ENCODE peak calls at places on chromosome 18, in five cellular contexts. D is AG04450, A is WERI-Rb-1, U is Peyer's patch, O is pancreas. J is an unnamed sample.

GRCh38 chr18:9684901-9685738 is 23.0 kb upstream of the RAB31 start:
- DNase-seq in U (no peak), D (no peak), O (no peak), A (no peak), J (no peak)

GRCh38 chr18:21100141-21100540 is 11.5 kb downstream of the ROCK1 start:
- DNase-seq in A (no peak), U (no peak), D (no peak), O (no peak), J (no peak)

GRCh38 chr18:61127714-61128485 is 205.3 kb upstream of the CDH20 start:
- DNase-seq in U (no peak), O (no peak), D (no peak), A (no peak), J (no peak)

GRCh38 chr18:70431203-70431624 is 142.4 kb downstream of the SOCS6 start:
- DNase-seq in A (no peak), O (no peak), D (peak), U (no peak), J (no peak)

GRCh38 chr18:29501952-29502351 is 1325.0 kb upstream of the CDH2 start:
- DNase-seq in A (no peak), U (no peak), D (peak), O (no peak), J (no peak)

GRCh38 chr18:39600894-39601293 is 2035.3 kb upstream of the CELF4 start:
- DNase-seq in O (no peak), D (no peak), U (no peak), A (no peak), J (no peak)

GRCh38 chr18:46278481-46279465 is 174.6 kb downstream of the HAUS1 start:
- DNase-seq in U (no peak), O (no peak), A (no peak), D (peak), J (no peak)

GRCh38 chr18:71036783-71037182 is 747.9 kb downstream of the SOCS6 start:
- DNase-seq in O (no peak), A (no peak), D (peak), U (no peak), J (no peak)

GRCh38 chr18:24850532-24850931 is 390.1 kb downstream of the HRH4 start:
- DNase-seq in A (no peak), O (no peak), D (no peak), U (no peak), J (no peak)

GRCh38 chr18:23943104-23943503 is 71.5 kb upstream of the TTC39C start:
- DNase-seq in O (no peak), A (no peak), U (no peak), D (no peak), J (no peak)

GRCh38 chr18:56702946-56703345 is 51.8 kb downstream of the WDR7 start:
- DNase-seq in D (no peak), O (peak), A (peak), U (no peak), J (no peak)

GRCh38 chr18:2534906-2535305 is 36.4 kb downstream of the METTL4 start:
- DNase-seq in A (no peak), D (no peak), U (no peak), O (no peak), J (no peak)

GRCh38 chr18:23662309-23663263 is at the start of gene ANKRD29:
- DNase-seq in U (peak), A (peak), D (no peak), O (peak), J (peak)

GRCh38 chr18:55863876-55864275 is 275.9 kb upstream of the TCF4 start:
- DNase-seq in O (no peak), A (no peak), D (no peak), U (no peak), J (no peak)

GRCh38 chr18:24491882-24492281 is 31.4 kb downstream of the HRH4 start:
- DNase-seq in D (no peak), A (no peak), U (no peak), O (no peak), J (no peak)

GRCh38 chr18:12686100-12686499 is 16.4 kb downstream of the CEP76 start:
- DNase-seq in U (no peak), D (no peak), O (no peak), A (peak), J (no peak)

GRCh38 chr18:70892381-70892780 is 603.5 kb downstream of the SOCS6 start:
- DNase-seq in D (no peak), A (no peak), O (no peak), U (no peak), J (no peak)

GRCh38 chr18:35089382-35089781 is 48.2 kb downstream of the MAPRE2 start:
- DNase-seq in A (no peak), D (no peak), U (no peak), O (no peak), J (no peak)

GRCh38 chr18:45049548-45050307 is 369.0 kb downstream of the SETBP1 start:
- DNase-seq in U (no peak), D (no peak), A (no peak), O (no peak), J (no peak)

GRCh38 chr18:73688851-73689659 is 458.6 kb downstream of the FBXO15 start:
- DNase-seq in A (no peak), U (no peak), D (peak), O (no peak), J (no peak)

DNA sequence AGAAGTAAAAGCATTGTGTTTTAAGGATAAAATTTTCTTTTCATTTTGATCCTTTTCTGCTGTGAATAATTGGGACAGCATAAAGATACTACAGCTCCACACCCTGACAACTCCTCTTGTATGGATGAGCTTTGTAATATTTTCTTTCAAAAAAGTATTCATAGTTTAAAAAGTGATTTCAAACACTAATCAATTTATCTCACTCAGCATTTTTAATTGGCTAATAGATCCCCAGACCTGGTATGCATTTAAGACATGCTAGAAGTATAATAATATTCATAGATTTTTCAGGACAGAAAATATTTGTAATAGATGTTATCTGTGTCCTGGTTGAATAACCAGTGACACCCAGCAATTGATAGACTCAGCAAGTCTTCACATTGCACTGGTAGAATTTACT is 510.7 kb downstream of the RIT2 start:
- DNase-seq in D (no peak), O (no peak), A (no peak), U (no peak), J (no peak)
- TF ChIP-seq CTCF in D (no peak), O (no peak), A (no peak), U (no peak), J (no peak)

GRCh38 chr18:32454667-32455066 is 16.0 kb downstream of the GAREM1 start:
- DNase-seq in A (no peak), U (no peak), D (no peak), O (no peak), J (no peak)
- TF ChIP-seq CTCF in A (no peak), U (no peak), D (no peak), O (no peak), J (no peak)

GRCh38 chr18:79067611-79068010 is 1.6 kb upstream of the ATP9B start:
- DNase-seq in O (no peak), D (no peak), A (no peak), U (no peak), J (no peak)

GRCh38 chr18:79069792-79070151 is 578 bp downstream of the ATP9B start:
- DNase-seq in O (no peak), D (no peak), U (no peak), A (no peak), J (no peak)

GRCh38 chr18:79068299-79068945 is 772 bp upstream of the ATP9B start:
- DNase-seq in D (no peak), U (no peak), O (no peak), A (no peak), J (peak)

GRCh38 chr18:79070486-79070885 is 1.3 kb downstream of the ATP9B start:
- DNase-seq in D (no peak), O (no peak), A (no peak), U (no peak), J (no peak)

DNA sequence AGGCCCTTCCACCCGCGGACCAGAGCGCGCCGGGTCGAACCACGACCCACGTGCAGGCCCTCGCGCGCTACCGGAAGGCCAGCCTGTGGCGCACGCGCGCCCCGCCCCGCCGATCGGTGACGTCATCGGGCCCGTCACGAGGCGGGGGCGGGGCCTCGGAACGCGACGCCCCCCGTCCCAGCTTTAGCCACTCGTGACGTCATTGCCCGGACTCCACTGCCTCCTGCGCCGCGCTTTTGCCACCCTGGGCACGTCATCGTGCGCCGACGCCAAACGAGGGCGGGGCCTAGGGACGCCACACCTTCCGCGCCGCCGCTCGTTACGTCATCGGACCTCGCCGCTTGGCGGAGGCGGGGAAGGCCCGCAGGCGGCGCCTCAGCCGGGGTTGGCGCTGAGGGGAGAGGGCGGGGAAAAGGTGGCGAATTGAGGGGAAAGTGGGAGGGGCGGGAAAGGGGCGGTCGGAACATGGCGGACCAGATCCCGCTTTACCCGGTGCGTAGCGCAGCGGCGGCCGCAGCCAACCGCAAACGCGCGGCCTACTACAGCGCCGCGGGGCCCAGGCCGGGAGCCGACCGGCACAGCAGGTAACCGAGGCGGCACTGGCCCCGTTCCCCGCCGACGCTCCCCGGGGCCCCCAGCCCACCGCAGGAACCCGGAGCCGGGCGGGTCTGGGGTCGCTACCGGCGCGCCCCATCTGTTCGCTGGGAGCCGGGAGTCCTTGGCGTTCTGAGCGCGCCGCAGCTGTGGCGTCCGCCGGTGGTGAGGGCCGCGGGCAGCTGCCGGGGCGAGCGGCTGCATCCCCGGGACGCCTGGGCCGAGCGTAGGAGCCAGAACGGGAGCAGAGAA is at the start of gene ATP9B:
- DNase-seq in U (peak), A (peak), D (peak), O (peak), J (peak)
- TF ChIP-seq CTCF in U (no peak), A (no peak), D (no peak), O (no peak), J (no peak)

GRCh38 chr18:6874316-6874715 is 144.8 kb downstream of the ARHGAP28 start:
- DNase-seq in D (no peak), O (no peak), U (no peak), A (no peak), J (no peak)
- TF ChIP-seq CTCF in D (no peak), O (no peak), U (no peak), A (no peak), J (no peak)

DNA sequence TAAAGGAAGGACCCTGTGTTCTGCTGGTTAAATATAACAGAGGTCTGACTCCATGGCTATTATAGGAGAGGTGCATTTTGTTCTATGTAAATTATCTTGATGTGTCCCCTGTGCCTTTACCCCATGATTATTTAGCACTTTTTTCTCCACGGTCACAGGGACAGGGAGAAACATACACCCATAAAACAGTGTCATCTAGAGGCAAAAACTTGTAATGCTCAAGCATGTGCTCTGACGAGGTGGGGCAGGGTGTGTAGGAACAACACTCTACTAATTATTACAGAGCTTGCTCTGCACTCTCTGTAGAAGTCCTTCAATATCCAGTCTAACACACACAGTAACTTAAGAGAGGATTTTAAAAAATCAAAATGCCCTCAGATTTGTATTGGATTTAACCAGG is 187.9 kb downstream of the NEDD4L start:
- DNase-seq in O (peak), A (no peak), D (no peak), U (no peak), J (no peak)
- TF ChIP-seq CTCF in O (no peak), A (peak), D (peak), U (peak), J (no peak)

GRCh38 chr18:49698596-49699025 is 114.7 kb downstream of the ACAA2 start:
- DNase-seq in O (no peak), U (no peak), A (no peak), D (no peak), J (no peak)

GRCh38 chr18:49697049-49697448 is 116.3 kb downstream of the ACAA2 start:
- DNase-seq in D (no peak), U (no peak), O (no peak), A (no peak), J (no peak)

GRCh38 chr18:49699303-49699702 is 114.0 kb downstream of the ACAA2 start:
- DNase-seq in U (no peak), O (no peak), D (no peak), A (no peak), J (no peak)

GRCh38 chr18:49694402-49694801 is 118.9 kb downstream of the ACAA2 start:
- DNase-seq in D (no peak), A (no peak), U (no peak), O (no peak), J (no peak)

GRCh38 chr18:49697757-49698595 is 115.4 kb downstream of the ACAA2 start:
- DNase-seq in U (no peak), A (peak), D (no peak), O (no peak), J (no peak)
- TF ChIP-seq CTCF in U (peak), A (peak), D (no peak), O (no peak), J (no peak)

DNA sequence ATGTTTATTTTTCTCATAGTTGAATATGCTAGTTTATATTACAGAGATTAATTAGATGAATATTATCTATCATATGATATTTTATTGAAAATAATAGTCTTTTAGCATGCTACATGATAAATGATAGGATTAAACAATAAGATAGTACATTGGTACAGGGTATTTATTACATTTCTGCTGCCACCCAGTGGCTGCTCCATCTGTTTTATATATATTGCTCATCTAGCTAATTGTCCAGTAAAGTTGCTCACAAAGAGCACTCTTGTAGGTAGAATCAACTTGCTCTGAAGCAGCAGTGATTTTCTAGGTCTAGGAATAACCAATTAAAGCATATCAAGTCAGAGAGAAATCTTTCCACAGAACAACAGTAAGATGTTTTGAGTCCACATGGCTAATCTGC is 183.3 kb downstream of the ASXL3 start:
- DNase-seq in A (peak), U (no peak), O (no peak), D (no peak), J (no peak)
- TF ChIP-seq CTCF in A (no peak), U (peak), O (no peak), D (peak), J (no peak)

J was measured in CD4-positive, alpha-beta T cell.